ENCODE peak calls at places on chromosomes 13 and 19, in eight cellular contexts. I, Z, L, C, X, K, N and G are unnamed samples.

GRCh38 chr19:40610396-40611064 is 9.4 kb downstream of the LTBP4 start:
- DNase-seq in I (no peak), Z (no peak), L (peak), C (peak), X (no peak), K (no peak), N (no peak), G (no peak)

GRCh38 chr19:9075064-9075964 is 11.5 kb upstream of the OR1M1 start:
- DNase-seq in I (peak), Z (peak), L (peak), C (no peak), X (peak), K (peak), N (peak), G (peak)

GRCh38 chr13:102020611-102021216 is 381.1 kb downstream of the FGF14 start:
- DNase-seq in I (no peak), Z (no peak), L (no peak), C (no peak), X (no peak), K (no peak), N (no peak), G (no peak)

GRCh38 chr19:50821622-50822021 is 2.0 kb downstream of the KLK1 start:
- DNase-seq in I (no peak), Z (no peak), L (no peak), C (no peak), X (no peak), K (no peak), N (no peak), G (no peak)

GRCh38 chr13:44874176-44874575 is 115.1 kb downstream of the NUFIP1 start:
- DNase-seq in I (no peak), Z (no peak), L (no peak), C (no peak), X (no peak), K (no peak), N (no peak), G (no peak)

GRCh38 chr13:51269039-51269438 is 46.8 kb downstream of the FAM124A start:
- DNase-seq in I (no peak), Z (peak), L (no peak), C (no peak), X (peak), K (no peak), N (peak), G (no peak)

GRCh38 chr13:114148521-114148855 is 16.1 kb upstream of the RASA3 start:
- DNase-seq in I (no peak), Z (no peak), L (peak), C (peak), X (no peak), K (no peak), N (no peak), G (no peak)

GRCh38 chr13:85405316-85405897 is 393.8 kb downstream of the SLITRK6 start:
- DNase-seq in I (no peak), Z (no peak), L (no peak), C (no peak), X (no peak), K (no peak), N (no peak), G (peak)

GRCh38 chr13:76350399-76350798 is 535.8 kb downstream of the KCTD12 start:
- DNase-seq in I (no peak), Z (no peak), L (no peak), C (no peak), X (peak), K (no peak), N (no peak), G (no peak)

GRCh38 chr19:45883881-45884681 is 1.9 kb downstream of the IRF2BP1 start:
- DNase-seq in I (no peak), Z (no peak), L (peak), C (no peak), X (no peak), K (no peak), N (no peak), G (no peak)

GRCh38 chr19:54136086-54136863 is 1.3 kb upstream of the CNOT3 start:
- DNase-seq in I (no peak), Z (no peak), L (no peak), C (no peak), X (no peak), K (no peak), N (no peak), G (no peak)

GRCh38 chr13:49494645-49495044 is 1.1 kb upstream of the PHF11 start:
- DNase-seq in I (no peak), Z (no peak), L (no peak), C (no peak), X (no peak), K (no peak), N (no peak), G (no peak)

GRCh38 chr19:40519352-40520322 is 52.8 kb downstream of the SPTBN4 start:
- DNase-seq in I (no peak), Z (peak), L (no peak), C (peak), X (peak), K (no peak), N (no peak), G (no peak)

GRCh38 chr13:76993021-76993420 is 1.1 kb downstream of the CLN5 start:
- DNase-seq in I (no peak), Z (peak), L (no peak), C (no peak), X (peak), K (peak), N (no peak), G (no peak)

GRCh38 chr13:113897966-113898365 is 34.1 kb upstream of the GAS6 start:
- DNase-seq in I (no peak), Z (no peak), L (no peak), C (no peak), X (no peak), K (no peak), N (no peak), G (no peak)

GRCh38 chr19:1651548-1652394 is 644 bp downstream of the TCF3 start:
- DNase-seq in I (peak), Z (peak), L (peak), C (no peak), X (peak), K (no peak), N (no peak), G (no peak)

GRCh38 chr13:97223711-97224461 is 1.8 kb downstream of the MBNL2 start:
- DNase-seq in I (no peak), Z (peak), L (peak), C (peak), X (peak), K (peak), N (peak), G (peak)

GRCh38 chr19:2255112-2255845 is 938 bp downstream of the JSRP1 start:
- DNase-seq in I (peak), Z (no peak), L (no peak), C (no peak), X (no peak), K (no peak), N (no peak), G (no peak)

GRCh38 chr19:18594096-18594823 is 5.7 kb downstream of the REX1BD start:
- DNase-seq in I (peak), Z (peak), L (peak), C (peak), X (peak), K (peak), N (no peak), G (peak)

GRCh38 chr19:6292006-6292405 is 12.2 kb upstream of the MLLT1 start:
- DNase-seq in I (no peak), Z (no peak), L (no peak), C (no peak), X (peak), K (no peak), N (no peak), G (no peak)

GRCh38 chr13:74324338-74324737 is 190.1 kb upstream of the KLF12 start:
- DNase-seq in I (no peak), Z (no peak), L (no peak), C (no peak), X (no peak), K (no peak), N (no peak), G (no peak)

GRCh38 chr19:1249298-1249989 is 1.1 kb downstream of the MIDN start:
- DNase-seq in I (peak), Z (peak), L (peak), C (peak), X (peak), K (peak), N (no peak), G (peak)

GRCh38 chr19:57192064-57192395 is 730 bp downstream of the ZNF264 start:
- DNase-seq in I (no peak), Z (peak), L (no peak), C (no peak), X (peak), K (no peak), N (no peak), G (no peak)

GRCh38 chr19:39203372-39204341 is at the start of gene SYCN:
- DNase-seq in I (no peak), Z (no peak), L (no peak), C (no peak), X (no peak), K (no peak), N (no peak), G (no peak)

GRCh38 chr13:76542176-76542575 is 344.0 kb downstream of the KCTD12 start:
- DNase-seq in I (no peak), Z (no peak), L (no peak), C (no peak), X (no peak), K (no peak), N (no peak), G (no peak)

GRCh38 chr13:31119966-31120733 is 41.6 kb downstream of the HSPH1 start:
- DNase-seq in I (no peak), Z (no peak), L (no peak), C (no peak), X (peak), K (no peak), N (no peak), G (no peak)

GRCh38 chr13:59269476-59269875 is 894.3 kb downstream of the DIAPH3 start:
- DNase-seq in I (no peak), Z (peak), L (no peak), C (no peak), X (peak), K (peak), N (peak), G (no peak)